ENCODE peak calls at places on chromosomes 5 and 9, in five cellular contexts. D, M, T, C and Z are unnamed samples.

GRCh38 chr9:133048595-133048994 is 13.2 kb upstream of the CEL start:
- DNase-seq in T (peak; percentile 21), D (peak; percentile 58), M (peak; percentile 51), C (no peak), Z (peak; percentile 60)

GRCh38 chr9:131642496-131643083 is 97.3 kb downstream of the PRRT1B start:
- DNase-seq in M (no peak), T (no peak), D (peak; percentile 45), C (peak; percentile 55), Z (no peak)

GRCh38 chr5:177098103-177098771 is 11.5 kb downstream of the FGFR4 start:
- DNase-seq in D (peak; percentile 67), M (peak; percentile 28), T (no peak), C (no peak), Z (no peak)

GRCh38 chr5:171323806-171324632 is 15.0 kb downstream of the TLX3 start:
- DNase-seq in D (no peak), C (no peak), T (no peak), M (no peak), Z (no peak)

GRCh38 chr9:33881635-33882034 is 64.7 kb downstream of the UBE2R2 start:
- DNase-seq in C (no peak), M (no peak), D (no peak), T (peak; percentile 27), Z (no peak)

GRCh38 chr9:87615547-87616148 is 110.3 kb upstream of the CTSL start:
- DNase-seq in T (peak; percentile 17), M (peak; percentile 33), D (no peak), C (no peak), Z (peak; percentile 50)

GRCh38 chr9:89380437-89381307 is 62.4 kb downstream of the SECISBP2 start:
- DNase-seq in D (no peak), C (no peak), T (no peak), M (peak; percentile 15), Z (no peak)

GRCh38 chr9:37899041-37899440 is 4.9 kb downstream of the SLC25A51 start:
- DNase-seq in D (no peak), C (no peak), T (peak; percentile 68), M (peak; percentile 70), Z (no peak)

GRCh38 chr9:13022756-13023155 is 247.9 kb downstream of the LURAP1L start:
- DNase-seq in M (peak; percentile 38), D (no peak), C (no peak), T (peak; percentile 12), Z (no peak)

GRCh38 chr5:146813748-146814147 is 64.8 kb downstream of the PPP2R2B start:
- DNase-seq in D (no peak), C (no peak), M (no peak), T (no peak), Z (no peak)

GRCh38 chr5:170508036-170508435 is 4.2 kb downstream of the KCNIP1 start:
- DNase-seq in T (no peak), D (no peak), C (no peak), M (no peak), Z (no peak)

GRCh38 chr5:140875085-140876065 is at the start of gene PCDHA12:
- DNase-seq in D (no peak), M (no peak), T (peak; percentile 9), C (no peak), Z (no peak)

GRCh38 chr5:141590127-141590526 is 28.7 kb downstream of the DIAPH1 start:
- DNase-seq in D (no peak), T (no peak), M (no peak), C (no peak), Z (no peak)

GRCh38 chr5:72328172-72328571 is 8.0 kb downstream of the PTCD2 start:
- DNase-seq in M (no peak), D (no peak), T (peak; percentile 26), C (no peak), Z (peak; percentile 29)

GRCh38 chr5:139822553-139823425 is 27.2 kb downstream of the PSD2 start:
- DNase-seq in M (no peak), D (no peak), T (no peak), C (no peak), Z (no peak)

GRCh38 chr5:149546974-149547373 is 4.3 kb downstream of the CSNK1A1 start:
- DNase-seq in M (peak; percentile 13), C (peak; percentile 62), D (no peak), T (no peak), Z (no peak)

GRCh38 chr9:15606667-15607472 is 54.0 kb downstream of the CCDC171 start:
- DNase-seq in C (peak; percentile 22), T (peak; percentile 63), M (peak; percentile 58), D (no peak), Z (no peak)

GRCh38 chr5:106185661-106186081 is 1485.1 kb downstream of the EFNA5 start:
- DNase-seq in C (no peak), T (no peak), D (no peak), M (no peak), Z (no peak)

GRCh38 chr9:129285979-129286772 is 108.1 kb upstream of the IER5L start:
- DNase-seq in C (no peak), M (no peak), D (no peak), T (no peak), Z (no peak)

GRCh38 chr9:120362446-120362845 is 217.5 kb downstream of the CDK5RAP2 start:
- DNase-seq in T (peak; percentile 66), D (no peak), C (no peak), M (peak; percentile 73), Z (no peak)

GRCh38 chr9:123772374-123772773 is 157.6 kb downstream of the DENND1A start:
- DNase-seq in C (no peak), T (no peak), M (no peak), D (no peak), Z (no peak)

GRCh38 chr5:135508496-135509005 is 27.2 kb downstream of the NEUROG1 start:
- DNase-seq in T (no peak), C (no peak), D (no peak), M (no peak), Z (no peak)
- H3K4me3 ChIP-seq in T (no peak overlapping the region), C (no peak overlapping the region), D (no peak overlapping the region), M (no peak overlapping the region), Z (no peak overlapping the region)

DNA sequence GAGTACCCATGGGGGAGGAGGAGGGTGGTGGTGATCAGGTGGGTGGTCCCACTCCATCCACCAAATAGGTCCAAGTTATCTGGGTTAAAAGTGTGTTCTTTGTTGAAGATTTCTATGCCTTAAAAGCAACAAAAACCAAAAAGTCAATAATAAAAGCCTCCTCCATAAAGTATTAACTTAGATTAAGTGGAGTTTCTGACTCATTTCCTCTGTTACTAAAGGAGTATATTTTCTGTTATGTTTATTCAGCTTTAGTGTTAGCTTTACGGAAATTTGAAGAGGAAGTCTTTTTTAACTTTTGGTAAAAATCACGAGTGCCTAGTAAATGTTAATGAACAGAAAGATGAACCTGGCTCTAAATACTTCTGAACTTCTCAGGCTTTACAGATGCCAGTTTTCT is 17.8 kb downstream of the FBXO38 start:
- DNase-seq in T (peak; percentile 47), M (peak; percentile 31), C (no peak), D (no peak), Z (no peak)
- H3K4me3 ChIP-seq in T (no peak overlapping the region), M (no peak overlapping the region), C (no peak overlapping the region), D (no peak overlapping the region), Z (no peak overlapping the region)

GRCh38 chr5:123099514-123100151 is 10.6 kb downstream of the PRDM6 start:
- DNase-seq in M (no peak), T (no peak), D (no peak), C (no peak), Z (no peak)
- H3K4me3 ChIP-seq in M (peak overlapping the region; percentile 38), T (peak overlapping the region; percentile 36), D (no peak overlapping the region), C (no peak overlapping the region), Z (no peak overlapping the region)

DNA sequence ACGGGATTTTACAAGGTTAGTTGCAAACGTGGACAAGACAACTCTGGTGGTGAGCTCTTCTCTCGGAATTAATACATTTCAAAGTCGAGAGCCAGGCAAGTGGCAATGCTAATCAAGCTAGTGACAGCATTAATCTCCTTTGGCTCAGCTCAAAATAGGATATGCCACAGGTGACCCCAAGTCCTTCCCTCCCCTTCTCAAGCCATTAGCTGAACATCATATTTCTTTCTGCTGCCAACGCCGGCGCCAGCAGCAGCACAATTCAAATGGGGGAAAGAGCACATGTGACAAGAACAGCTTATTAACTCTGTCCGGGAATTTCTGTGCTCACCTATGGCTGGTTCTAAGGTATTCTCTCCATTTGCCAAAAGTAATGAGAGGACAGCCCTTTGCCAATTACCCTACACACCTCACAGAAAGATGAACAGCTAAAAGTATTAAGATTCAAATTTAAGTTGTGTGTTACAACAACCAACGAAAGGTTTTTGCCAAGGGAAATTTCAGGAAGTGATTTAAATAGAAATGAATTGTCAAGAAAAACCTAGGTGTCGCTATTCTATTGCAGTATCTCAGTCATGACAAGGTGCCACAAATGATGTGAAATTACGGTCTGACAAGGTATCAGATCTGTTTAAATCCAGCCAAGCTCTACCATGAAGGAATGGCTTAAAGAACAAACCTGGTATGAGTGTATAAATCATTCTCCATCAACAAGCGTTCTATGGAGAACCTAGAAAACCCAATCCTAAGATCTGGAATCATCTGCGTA is 189.9 kb downstream of the ATPSCKMT start:
- DNase-seq in T (no peak), D (no peak), C (no peak), M (no peak), Z (no peak)
- H3K4me3 ChIP-seq in T (no peak overlapping the region), D (no peak overlapping the region), C (no peak overlapping the region), M (no peak overlapping the region), Z (no peak overlapping the region)

GRCh38 chr5:10610058-10610457 is 46.2 kb downstream of the ANKRD33B start:
- DNase-seq in C (no peak), D (no peak), M (no peak), T (no peak), Z (no peak)

GRCh38 chr5:10604975-10605374 is 41.1 kb downstream of the ANKRD33B start:
- DNase-seq in D (no peak), M (no peak), C (no peak), T (no peak), Z (no peak)

GRCh38 chr5:10611290-10611689 is 47.4 kb downstream of the ANKRD33B start:
- DNase-seq in T (no peak), M (peak; percentile 71), C (no peak), D (no peak), Z (no peak)

GRCh38 chr5:10607666-10608442 is 44.0 kb downstream of the ANKRD33B start:
- DNase-seq in D (no peak), C (peak; percentile 49), M (peak; percentile 90), T (peak; percentile 82), Z (no peak)

GRCh38 chr5:10607023-10607665 is 43.3 kb downstream of the ANKRD33B start:
- DNase-seq in M (peak; percentile 64), C (no peak), T (peak; percentile 55), D (no peak), Z (no peak)
- H3K4me3 ChIP-seq in M (no peak overlapping the region), C (no peak overlapping the region), T (no peak overlapping the region), D (no peak overlapping the region), Z (no peak overlapping the region)